ENCODE peak calls at places on chromosomes 11 and 22, in five cellular contexts. I is IMR-90, L is WTC11, W is MM.1S, Q is fibroblast of lung. T is an unnamed sample.

GRCh38 chr22:37260939-37261338 is 16.9 kb upstream of the RAC2 start:
- DNase-seq in I (peak), Q (peak), W (peak), L (peak), T (peak)

GRCh38 chr11:2517386-2518064 is 72.7 kb downstream of the KCNQ1 start:
- DNase-seq in Q (no peak), W (no peak), I (no peak), L (peak), T (no peak)

GRCh38 chr11:95596011-95596489 is 193.5 kb downstream of the FAM76B start:
- DNase-seq in W (no peak), I (peak), Q (peak), L (no peak), T (peak)

GRCh38 chr11:35322321-35322979 is 96.9 kb downstream of the SLC1A2 start:
- DNase-seq in I (no peak), Q (no peak), W (no peak), L (no peak), T (no peak)

GRCh38 chr11:95067042-95067827 is 516 bp downstream of the SRSF8 start:
- DNase-seq in W (peak), L (peak), Q (peak), I (peak), T (peak)

GRCh38 chr11:13378316-13378715 is 84.7 kb downstream of the BTBD10 start:
- DNase-seq in W (no peak), I (no peak), L (no peak), Q (no peak), T (no peak)

GRCh38 chr11:76577199-76577920 is 93.2 kb downstream of the LRRC32 start:
- DNase-seq in I (peak), L (no peak), Q (peak), W (no peak), T (peak)

GRCh38 chr11:132632641-132633124 is 899.6 kb downstream of the OPCML start:
- DNase-seq in Q (peak), L (no peak), I (peak), W (no peak), T (peak)

GRCh38 chr22:50467773-50468440 is 6.9 kb downstream of the SBF1 start:
- DNase-seq in L (no peak), W (no peak), Q (no peak), I (no peak), T (no peak)

GRCh38 chr22:46620588-46621242 is 529 bp downstream of the GRAMD4 start:
- DNase-seq in Q (no peak), L (no peak), I (no peak), W (no peak), T (no peak)

GRCh38 chr11:32435152-32435480 is 223 bp downstream of the WT1 start:
- DNase-seq in W (no peak), L (no peak), I (no peak), Q (no peak), T (no peak)

GRCh38 chr11:6745465-6746015 is 26.2 kb downstream of the OR2AG2 start:
- DNase-seq in I (no peak), L (no peak), Q (no peak), W (peak), T (no peak)

GRCh38 chr22:20967697-20968201 is 694 bp downstream of the AIFM3 start:
- DNase-seq in W (no peak), L (peak), I (no peak), Q (no peak), T (no peak)

GRCh38 chr22:48237466-48237865 is 1475.0 kb downstream of the TBC1D22A start:
- DNase-seq in L (no peak), Q (no peak), W (no peak), I (no peak), T (no peak)

GRCh38 chr22:24810043-24810749 is 4.2 kb downstream of the SGSM1 start:
- DNase-seq in W (no peak), L (no peak), Q (no peak), I (no peak), T (no peak)

DNA sequence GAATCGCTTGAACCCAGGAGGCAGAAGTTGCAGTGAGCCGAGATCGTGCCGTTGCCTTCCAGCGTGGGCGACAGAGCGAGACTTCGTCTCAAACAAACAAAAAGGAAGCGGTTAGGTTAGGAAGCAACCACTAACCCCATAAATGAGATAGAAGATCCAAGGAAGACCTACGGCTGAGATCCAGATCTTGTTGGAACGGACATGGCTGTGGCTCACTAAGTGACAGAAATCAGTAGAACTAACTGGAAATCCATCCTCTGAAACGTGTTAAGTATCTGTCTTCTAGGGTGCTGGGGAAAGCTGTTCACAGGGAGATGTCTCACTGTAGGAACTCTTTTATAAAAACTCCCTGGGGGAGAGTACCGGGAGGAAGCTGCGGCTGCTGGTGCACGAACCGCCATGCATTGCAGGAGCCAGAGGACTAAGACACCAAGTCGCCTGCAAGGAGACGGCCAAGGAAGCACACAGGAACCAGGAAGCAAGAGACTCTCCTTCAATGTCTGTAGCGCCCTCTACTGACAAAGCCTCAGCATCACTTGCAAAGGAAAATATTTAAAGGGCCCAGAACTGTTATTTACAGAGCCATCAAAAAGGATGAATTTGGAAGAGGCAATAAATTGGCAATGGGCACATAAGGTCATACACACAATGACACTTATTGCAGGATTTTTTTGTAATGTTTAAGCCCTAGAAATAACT is 16.9 kb upstream of the SPTY2D1 start:
- DNase-seq in Q (peak), I (peak), L (peak), W (peak), T (peak)
- TF ChIP-seq CTCF in Q (peak), I (peak), L (peak), W (peak), T (peak)

GRCh38 chr22:40571887-40572286 is 64.6 kb downstream of the MRTFA start:
- DNase-seq in L (no peak), I (no peak), Q (no peak), W (no peak), T (no peak)
- TF ChIP-seq CTCF in L (no peak), I (no peak), Q (no peak), W (no peak), T (no peak)

DNA sequence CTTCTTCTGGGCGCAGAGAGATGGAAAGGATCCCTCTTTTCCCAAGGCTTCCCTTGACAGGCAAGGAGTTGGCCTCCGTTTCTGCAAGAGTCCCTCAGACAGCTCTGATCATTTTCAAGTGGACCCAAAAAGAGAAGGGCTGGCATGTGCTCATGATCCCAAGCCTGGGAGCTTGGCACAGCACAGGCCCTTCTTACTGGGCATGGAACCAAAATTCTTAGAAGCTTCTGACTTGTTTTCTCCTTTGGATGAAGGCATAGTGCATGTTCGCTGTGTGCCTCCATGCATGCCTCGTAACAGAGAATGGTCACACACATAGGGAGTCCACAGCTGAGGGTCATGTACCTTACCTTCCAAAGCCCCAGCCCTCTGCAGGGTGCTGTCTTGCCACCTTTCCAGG is 449.6 kb downstream of the MIAT start:
- DNase-seq in L (no peak), W (no peak), Q (no peak), I (no peak), T (no peak)
- TF ChIP-seq CTCF in L (no peak), W (no peak), Q (no peak), I (no peak), T (no peak)

DNA sequence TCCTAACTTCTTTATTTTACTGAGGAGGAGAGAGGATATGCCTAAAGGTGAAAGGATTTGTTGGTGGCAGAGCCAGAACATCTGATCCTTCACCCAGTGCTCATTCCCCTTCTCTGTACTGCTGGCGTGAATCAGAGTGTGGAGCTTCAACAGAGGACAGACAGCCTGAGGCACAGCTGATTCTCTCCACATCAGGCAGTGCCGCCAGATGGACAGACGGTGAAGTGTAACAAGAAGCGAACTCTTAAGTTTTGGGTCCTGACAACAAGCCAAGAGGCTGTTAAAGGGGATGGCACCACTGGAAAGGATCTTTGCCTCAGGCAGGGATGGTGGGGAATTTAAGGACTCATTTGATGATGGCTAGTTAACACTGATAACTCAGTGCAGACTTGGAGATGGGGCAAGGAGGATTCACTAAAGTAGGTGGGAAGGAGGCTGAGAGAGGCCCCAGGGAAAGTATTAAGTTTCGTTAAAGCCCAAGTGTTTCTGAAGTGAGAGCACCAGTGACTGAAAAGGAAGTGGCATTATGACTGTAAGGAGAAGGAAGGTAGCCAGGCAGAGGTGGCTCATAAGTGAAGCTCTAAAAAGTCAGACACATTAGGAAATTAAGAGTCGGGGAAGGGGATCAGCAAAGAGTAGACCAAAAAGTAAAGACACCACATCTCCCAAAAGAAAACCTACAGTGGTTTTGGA is 81.3 kb downstream of the CLPB start:
- DNase-seq in I (peak), Q (peak), W (no peak), L (peak), T (peak)
- TF ChIP-seq CTCF in I (peak), Q (peak), W (no peak), L (no peak), T (peak)

GRCh38 chr11:124758355-124759267 is 3.5 kb downstream of the ESAM start:
- DNase-seq in I (peak), W (peak), Q (peak), L (peak), T (peak)
- TF ChIP-seq CTCF in I (peak), W (peak), Q (peak), L (peak), T (peak)

DNA sequence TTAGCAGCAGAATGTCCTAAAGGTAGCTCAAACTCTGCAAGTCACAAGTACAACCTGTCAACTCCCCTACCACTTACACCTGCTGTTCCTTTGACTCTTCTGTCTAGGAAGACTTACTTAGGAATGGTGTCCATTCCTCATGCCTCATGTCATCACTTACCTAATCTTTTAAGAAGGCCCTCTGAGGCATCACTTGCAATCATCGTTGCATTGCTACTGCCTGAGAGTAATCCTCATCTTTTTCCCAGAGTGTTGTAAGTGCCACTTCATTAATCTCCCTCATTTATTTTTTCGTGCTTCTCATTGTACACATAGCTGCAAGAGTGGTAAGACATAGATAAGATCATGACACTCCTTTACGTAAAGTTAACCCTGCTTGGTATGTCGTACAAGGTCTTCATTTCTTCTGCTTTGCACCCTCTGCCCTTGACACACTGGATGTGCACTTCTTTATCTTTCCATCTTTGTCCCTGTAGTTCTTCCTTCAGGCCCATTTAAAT is 54.6 kb downstream of the SFI1 start:
- DNase-seq in W (no peak), L (no peak), Q (no peak), I (no peak), T (no peak)
- TF ChIP-seq CTCF in W (no peak), L (no peak), Q (no peak), I (no peak), T (no peak)

DNA sequence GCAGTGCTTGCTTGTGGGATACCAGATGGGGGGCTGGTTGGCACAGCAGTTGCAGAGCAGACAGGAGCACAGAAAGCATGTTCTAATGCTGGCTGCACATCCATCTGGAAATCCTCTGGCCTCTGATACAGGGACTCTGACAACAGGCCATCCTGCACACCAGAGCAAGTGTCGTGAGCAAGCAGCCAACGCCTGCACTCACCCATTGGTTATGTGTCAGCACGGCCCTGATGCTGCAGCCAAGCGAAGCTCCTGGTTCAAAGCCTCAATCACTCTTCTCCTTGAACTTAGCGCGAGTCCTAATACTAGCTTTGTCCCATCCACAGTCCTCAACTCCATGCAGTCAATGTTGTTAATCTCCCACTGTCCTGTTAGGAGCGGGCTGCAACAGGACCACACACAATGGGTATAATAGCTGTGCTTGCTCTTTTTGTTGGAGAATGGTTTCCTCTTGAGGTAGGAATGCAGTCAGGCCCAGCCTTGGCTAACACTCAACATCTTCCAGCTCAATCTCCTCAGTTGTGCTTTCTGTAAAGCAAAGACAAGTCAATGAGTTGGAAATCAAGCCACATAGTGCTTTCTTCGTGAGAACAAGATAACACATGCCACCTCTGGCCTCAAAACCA is 30.2 kb downstream of the VSTM5 start:
- DNase-seq in I (no peak), Q (no peak), W (no peak), L (no peak), T (no peak)
- TF ChIP-seq CTCF in I (no peak), Q (no peak), W (no peak), L (no peak), T (no peak)

DNA sequence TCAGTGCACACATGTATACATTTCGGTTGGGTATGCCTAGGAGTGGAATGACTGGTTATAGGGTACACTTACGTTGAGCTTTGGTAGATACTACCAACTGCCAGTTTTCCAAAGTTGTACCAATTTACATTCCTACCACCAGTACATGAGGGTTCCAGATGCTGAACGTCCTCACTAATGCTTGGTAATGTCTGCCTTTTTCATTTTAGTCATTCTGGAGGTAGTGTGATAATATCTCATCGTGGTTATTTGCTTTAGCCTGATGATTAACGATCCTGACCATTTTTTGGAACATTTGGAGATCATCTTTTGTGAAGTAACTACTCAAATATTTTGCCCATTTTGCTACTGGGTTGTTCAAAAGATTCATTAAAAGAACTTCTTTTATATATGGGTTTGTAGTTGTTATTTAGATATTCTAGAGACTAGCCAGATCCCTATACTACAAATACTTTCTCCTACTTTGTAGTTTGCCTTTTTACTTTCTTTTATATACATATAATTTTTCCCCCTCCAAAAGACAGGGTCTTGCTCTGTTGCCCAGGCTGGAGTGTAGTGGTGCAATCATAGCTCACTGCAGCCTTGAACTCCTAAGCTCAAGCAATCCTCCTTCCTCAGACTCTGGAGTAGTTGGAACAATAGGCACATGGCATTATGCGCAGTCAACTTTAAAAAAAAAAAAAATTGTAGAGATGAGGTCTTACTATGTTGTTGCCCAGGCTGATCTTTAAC is 62.1 kb downstream of the RBFOX2 start:
- DNase-seq in I (peak), W (no peak), Q (no peak), L (no peak), T (no peak)
- TF ChIP-seq CTCF in I (no peak), W (no peak), Q (no peak), L (no peak), T (no peak)

GRCh38 chr11:67646535-67647336 is 3.8 kb downstream of the ACY3 start:
- DNase-seq in Q (no peak), I (no peak), W (peak), L (no peak), T (no peak)

GRCh38 chr11:67649634-67650540 is 643 bp downstream of the ACY3 start:
- DNase-seq in I (no peak), L (no peak), Q (no peak), W (peak), T (no peak)

GRCh38 chr11:67647471-67647870 is 3.1 kb downstream of the ACY3 start:
- DNase-seq in W (no peak), L (peak), I (no peak), Q (no peak), T (no peak)

GRCh38 chr11:67648796-67649613 is 1.5 kb downstream of the ACY3 start:
- DNase-seq in I (no peak), W (no peak), Q (no peak), L (peak), T (no peak)

GRCh38 chr11:67648140-67648795 is 2.3 kb downstream of the ACY3 start:
- DNase-seq in W (peak), I (no peak), L (peak), Q (no peak), T (no peak)
- TF ChIP-seq CTCF in W (peak), I (no peak), L (no peak), Q (no peak), T (peak)

GRCh38 chr11:45168366-45169130 is 22.1 kb downstream of the PRDM11 start:
- DNase-seq in W (no peak), L (no peak), Q (no peak), I (no peak), T (no peak)

GRCh38 chr11:45170484-45170883 is 24.0 kb downstream of the PRDM11 start:
- DNase-seq in L (no peak), I (no peak), Q (no peak), W (no peak), T (no peak)

GRCh38 chr11:45167283-45167682 is 20.8 kb downstream of the PRDM11 start:
- DNase-seq in Q (no peak), L (no peak), W (no peak), I (no peak), T (no peak)

GRCh38 chr11:45171550-45171949 is 25.1 kb downstream of the PRDM11 start:
- DNase-seq in I (no peak), W (no peak), L (no peak), Q (no peak), T (no peak)

GRCh38 chr11:45169310-45170072 is 23.1 kb downstream of the PRDM11 start:
- DNase-seq in I (peak), L (no peak), W (no peak), Q (no peak), T (no peak)
- TF ChIP-seq CTCF in I (no peak), L (no peak), W (no peak), Q (no peak), T (no peak)

T was measured in astrocyte of the spinal cord.